ENCODE peak calls at places on chromosomes 3 and 15, in nine cellular contexts. One of them, this sample, is unnamed.

GRCh38 chr3:171333784-171334464 is 126.3 kb downstream of the TNIK start:
- DNase-seq in breast epithelium: no peak
- DNase-seq in HCT116: no peak
- DNase-seq in adrenal gland: no peak
- DNase-seq in body of pancreas: peak
- DNase-seq in heart left ventricle: no peak
- DNase-seq in psoas muscle: no peak
- DNase-seq in heart right ventricle: no peak
- DNase-seq in foreskin fibroblast: no peak
- DNase-seq in this sample: no peak

GRCh38 chr15:65332662-65333440 is 28.4 kb downstream of the RNU5B-1 start:
- DNase-seq in psoas muscle: no peak
- DNase-seq in body of pancreas: no peak
- DNase-seq in HCT116: no peak
- DNase-seq in foreskin fibroblast: no peak
- DNase-seq in heart left ventricle: no peak
- DNase-seq in breast epithelium: no peak
- DNase-seq in heart right ventricle: no peak
- DNase-seq in adrenal gland: no peak
- DNase-seq in this sample: no peak

GRCh38 chr3:125382323-125382722 is 7.2 kb upstream of the ZNF148 start:
- DNase-seq in heart left ventricle: no peak
- DNase-seq in HCT116: no peak
- DNase-seq in body of pancreas: no peak
- DNase-seq in psoas muscle: no peak
- DNase-seq in adrenal gland: no peak
- DNase-seq in heart right ventricle: no peak
- DNase-seq in breast epithelium: no peak
- DNase-seq in foreskin fibroblast: no peak
- DNase-seq in this sample: no peak

GRCh38 chr15:32867313-32867626 is 149.5 kb downstream of the GREM1 start:
- DNase-seq in adrenal gland: no peak
- DNase-seq in psoas muscle: no peak
- DNase-seq in heart right ventricle: no peak
- DNase-seq in body of pancreas: no peak
- DNase-seq in foreskin fibroblast: peak
- DNase-seq in HCT116: peak
- DNase-seq in breast epithelium: no peak
- DNase-seq in heart left ventricle: no peak
- DNase-seq in this sample: peak

GRCh38 chr3:160784853-160785252 is 28.8 kb downstream of the PPM1L start:
- DNase-seq in adrenal gland: no peak
- DNase-seq in body of pancreas: no peak
- DNase-seq in breast epithelium: no peak
- DNase-seq in foreskin fibroblast: no peak
- DNase-seq in HCT116: peak
- DNase-seq in heart right ventricle: no peak
- DNase-seq in psoas muscle: no peak
- DNase-seq in heart left ventricle: no peak
- DNase-seq in this sample: no peak

GRCh38 chr3:156803949-156804741 is 22.0 kb upstream of the LEKR1 start:
- DNase-seq in adrenal gland: no peak
- DNase-seq in heart right ventricle: no peak
- DNase-seq in body of pancreas: no peak
- DNase-seq in heart left ventricle: no peak
- DNase-seq in breast epithelium: no peak
- DNase-seq in psoas muscle: no peak
- DNase-seq in HCT116: no peak
- DNase-seq in foreskin fibroblast: no peak
- DNase-seq in this sample: no peak

GRCh38 chr3:45906681-45907220 is 20.4 kb downstream of the CCR9 start:
- DNase-seq in heart right ventricle: no peak
- DNase-seq in HCT116: no peak
- DNase-seq in body of pancreas: no peak
- DNase-seq in adrenal gland: no peak
- DNase-seq in foreskin fibroblast: peak
- DNase-seq in breast epithelium: no peak
- DNase-seq in heart left ventricle: no peak
- DNase-seq in psoas muscle: peak
- DNase-seq in this sample: peak

GRCh38 chr3:70771426-70772147 is 459.1 kb upstream of the MDFIC2 start:
- DNase-seq in breast epithelium: no peak
- DNase-seq in HCT116: no peak
- DNase-seq in heart right ventricle: no peak
- DNase-seq in body of pancreas: no peak
- DNase-seq in psoas muscle: no peak
- DNase-seq in foreskin fibroblast: no peak
- DNase-seq in heart left ventricle: no peak
- DNase-seq in adrenal gland: no peak
- DNase-seq in this sample: peak

GRCh38 chr3:152272771-152273242 is 4.1 kb downstream of the MBNL1 start:
- DNase-seq in heart left ventricle: no peak
- DNase-seq in adrenal gland: no peak
- DNase-seq in heart right ventricle: no peak
- DNase-seq in HCT116: no peak
- DNase-seq in psoas muscle: no peak
- DNase-seq in breast epithelium: no peak
- DNase-seq in body of pancreas: no peak
- DNase-seq in foreskin fibroblast: peak
- DNase-seq in this sample: peak

GRCh38 chr3:43059456-43059855 is 46.4 kb downstream of the POMGNT2 start:
- DNase-seq in adrenal gland: no peak
- DNase-seq in breast epithelium: no peak
- DNase-seq in heart right ventricle: no peak
- DNase-seq in heart left ventricle: no peak
- DNase-seq in foreskin fibroblast: no peak
- DNase-seq in body of pancreas: no peak
- DNase-seq in HCT116: no peak
- DNase-seq in psoas muscle: no peak
- DNase-seq in this sample: no peak

GRCh38 chr3:25035511-25035910 is 392.6 kb upstream of the RARB start:
- DNase-seq in HCT116: no peak
- DNase-seq in body of pancreas: no peak
- DNase-seq in breast epithelium: no peak
- DNase-seq in heart right ventricle: no peak
- DNase-seq in psoas muscle: no peak
- DNase-seq in foreskin fibroblast: no peak
- DNase-seq in heart left ventricle: no peak
- DNase-seq in adrenal gland: no peak
- DNase-seq in this sample: peak

GRCh38 chr3:119292666-119293065 is 1.5 kb upstream of the ARHGAP31 start:
- DNase-seq in adrenal gland: no peak
- DNase-seq in heart right ventricle: no peak
- DNase-seq in foreskin fibroblast: no peak
- DNase-seq in heart left ventricle: no peak
- DNase-seq in HCT116: no peak
- DNase-seq in body of pancreas: no peak
- DNase-seq in breast epithelium: no peak
- DNase-seq in psoas muscle: no peak
- DNase-seq in this sample: no peak

GRCh38 chr3:66482005-66482404 is 18.8 kb downstream of the LRIG1 start:
- DNase-seq in HCT116: no peak
- DNase-seq in heart left ventricle: no peak
- DNase-seq in heart right ventricle: no peak
- DNase-seq in foreskin fibroblast: no peak
- DNase-seq in adrenal gland: no peak
- DNase-seq in breast epithelium: no peak
- DNase-seq in psoas muscle: no peak
- DNase-seq in body of pancreas: peak
- DNase-seq in this sample: no peak

GRCh38 chr3:115401298-115401697 is 222.0 kb upstream of the GAP43 start:
- DNase-seq in heart left ventricle: no peak
- DNase-seq in body of pancreas: no peak
- DNase-seq in heart right ventricle: no peak
- DNase-seq in adrenal gland: peak
- DNase-seq in psoas muscle: no peak
- DNase-seq in breast epithelium: no peak
- DNase-seq in foreskin fibroblast: peak
- DNase-seq in HCT116: no peak
- DNase-seq in this sample: peak

GRCh38 chr3:149989307-149989706 is 18.6 kb upstream of the PFN2 start:
- DNase-seq in heart left ventricle: no peak
- DNase-seq in psoas muscle: no peak
- DNase-seq in breast epithelium: no peak
- DNase-seq in body of pancreas: no peak
- DNase-seq in adrenal gland: no peak
- DNase-seq in heart right ventricle: no peak
- DNase-seq in HCT116: no peak
- DNase-seq in foreskin fibroblast: no peak
- DNase-seq in this sample: no peak

GRCh38 chr15:101043011-101043410 is 123.9 kb downstream of the LRRK1 start:
- DNase-seq in HCT116: no peak
- DNase-seq in heart left ventricle: no peak
- DNase-seq in breast epithelium: no peak
- DNase-seq in psoas muscle: no peak
- DNase-seq in heart right ventricle: no peak
- DNase-seq in foreskin fibroblast: no peak
- DNase-seq in adrenal gland: no peak
- DNase-seq in body of pancreas: no peak
- DNase-seq in this sample: no peak

GRCh38 chr3:11206316-11206715 is 52.0 kb downstream of the HRH1 start:
- DNase-seq in heart left ventricle: no peak
- DNase-seq in breast epithelium: no peak
- DNase-seq in adrenal gland: no peak
- DNase-seq in psoas muscle: no peak
- DNase-seq in foreskin fibroblast: no peak
- DNase-seq in heart right ventricle: no peak
- DNase-seq in body of pancreas: no peak
- DNase-seq in HCT116: no peak
- DNase-seq in this sample: no peak

GRCh38 chr3:18445421-18446066 is 20.4 kb upstream of the SATB1 start:
- DNase-seq in adrenal gland: no peak
- DNase-seq in heart right ventricle: no peak
- DNase-seq in foreskin fibroblast: no peak
- DNase-seq in heart left ventricle: no peak
- DNase-seq in HCT116: no peak
- DNase-seq in body of pancreas: peak
- DNase-seq in psoas muscle: no peak
- DNase-seq in breast epithelium: no peak
- DNase-seq in this sample: no peak

GRCh38 chr3:46477145-46477544 is 12.4 kb upstream of the LTF start:
- DNase-seq in heart right ventricle: no peak
- DNase-seq in breast epithelium: no peak
- DNase-seq in heart left ventricle: no peak
- DNase-seq in psoas muscle: no peak
- DNase-seq in foreskin fibroblast: no peak
- DNase-seq in adrenal gland: no peak
- DNase-seq in body of pancreas: no peak
- DNase-seq in HCT116: no peak
- DNase-seq in this sample: no peak

GRCh38 chr3:23035927-23036640 is 167.0 kb upstream of the UBE2E2 start:
- DNase-seq in HCT116: no peak
- DNase-seq in adrenal gland: no peak
- DNase-seq in breast epithelium: no peak
- DNase-seq in foreskin fibroblast: no peak
- DNase-seq in heart right ventricle: no peak
- DNase-seq in psoas muscle: no peak
- DNase-seq in body of pancreas: no peak
- DNase-seq in heart left ventricle: no peak
- DNase-seq in this sample: no peak

GRCh38 chr3:23041918-23042696 is 161.0 kb upstream of the UBE2E2 start:
- DNase-seq in breast epithelium: no peak
- DNase-seq in adrenal gland: no peak
- DNase-seq in heart right ventricle: no peak
- DNase-seq in HCT116: peak
- DNase-seq in heart left ventricle: peak
- DNase-seq in foreskin fibroblast: no peak
- DNase-seq in body of pancreas: no peak
- DNase-seq in psoas muscle: no peak
- DNase-seq in this sample: peak

GRCh38 chr3:23036728-23037127 is 166.4 kb upstream of the UBE2E2 start:
- DNase-seq in foreskin fibroblast: no peak
- DNase-seq in heart right ventricle: no peak
- DNase-seq in adrenal gland: no peak
- DNase-seq in HCT116: no peak
- DNase-seq in body of pancreas: no peak
- DNase-seq in breast epithelium: no peak
- DNase-seq in psoas muscle: no peak
- DNase-seq in heart left ventricle: no peak
- DNase-seq in this sample: peak
- H3K4me3 ChIP-seq in foreskin fibroblast: no peak
- H3K4me3 ChIP-seq in heart right ventricle: no peak
- H3K4me3 ChIP-seq in adrenal gland: no peak
- H3K4me3 ChIP-seq in HCT116: no peak
- H3K4me3 ChIP-seq in body of pancreas: no peak
- H3K4me3 ChIP-seq in breast epithelium: no peak
- H3K4me3 ChIP-seq in psoas muscle: no peak
- H3K4me3 ChIP-seq in heart left ventricle: no peak
- H3K4me3 ChIP-seq in this sample: no peak

GRCh38 chr3:131795382-131796085 is 239.3 kb downstream of the CPNE4 start:
- DNase-seq in heart left ventricle: no peak
- DNase-seq in foreskin fibroblast: no peak
- DNase-seq in adrenal gland: peak
- DNase-seq in body of pancreas: peak
- DNase-seq in heart right ventricle: no peak
- DNase-seq in breast epithelium: no peak
- DNase-seq in HCT116: no peak
- DNase-seq in psoas muscle: no peak
- DNase-seq in this sample: peak
- TF ChIP-seq CTCF in heart left ventricle: no peak
- TF ChIP-seq CTCF in foreskin fibroblast: no peak
- TF ChIP-seq CTCF in adrenal gland: no peak
- TF ChIP-seq CTCF in body of pancreas: no peak
- TF ChIP-seq CTCF in heart right ventricle: no peak
- TF ChIP-seq CTCF in breast epithelium: no peak
- TF ChIP-seq CTCF in HCT116: no peak
- TF ChIP-seq CTCF in psoas muscle: no peak
- TF ChIP-seq CTCF in this sample: no peak

GRCh38 chr3:52025453-52025852 is 29.8 kb upstream of the RPL29 start:
- DNase-seq in adrenal gland: no peak
- DNase-seq in psoas muscle: peak
- DNase-seq in breast epithelium: no peak
- DNase-seq in heart left ventricle: no peak
- DNase-seq in heart right ventricle: no peak
- DNase-seq in HCT116: no peak
- DNase-seq in foreskin fibroblast: no peak
- DNase-seq in body of pancreas: no peak
- DNase-seq in this sample: no peak
- H3K4me3 ChIP-seq in adrenal gland: no peak
- H3K4me3 ChIP-seq in psoas muscle: peak
- H3K4me3 ChIP-seq in breast epithelium: no peak
- H3K4me3 ChIP-seq in heart left ventricle: no peak
- H3K4me3 ChIP-seq in heart right ventricle: no peak
- H3K4me3 ChIP-seq in HCT116: no peak
- H3K4me3 ChIP-seq in foreskin fibroblast: no peak
- H3K4me3 ChIP-seq in body of pancreas: no peak
- H3K4me3 ChIP-seq in this sample: no peak

DNA sequence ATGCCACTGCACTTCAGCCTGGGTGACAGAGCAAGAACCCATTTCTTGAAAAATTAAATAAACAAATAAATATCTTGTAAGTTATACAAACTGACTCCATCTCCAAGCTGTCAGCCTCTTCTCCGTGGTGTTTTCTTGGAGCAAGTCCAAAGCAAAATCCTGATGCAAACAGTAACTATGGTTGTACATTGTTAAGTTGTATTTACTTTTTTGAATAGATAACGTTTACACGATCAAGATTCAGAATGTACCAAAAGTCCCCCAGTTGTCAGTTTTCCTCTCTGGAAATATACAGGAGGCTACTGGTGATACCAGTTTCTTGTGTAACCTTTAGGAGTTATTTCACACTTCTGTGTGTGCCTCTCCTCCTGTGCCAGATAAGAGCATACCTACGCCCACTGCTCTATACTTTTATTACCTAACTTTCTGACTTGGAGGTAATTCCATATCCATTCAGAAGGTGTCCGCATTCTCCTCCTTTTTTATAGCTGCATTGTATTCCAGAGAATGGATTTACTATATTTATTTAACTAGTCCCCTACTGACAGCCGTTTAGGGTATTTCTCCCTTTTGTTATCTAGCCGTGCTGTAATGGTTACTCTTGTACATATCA is 14.2 kb downstream of the CMTM7 start:
- DNase-seq in psoas muscle: no peak
- DNase-seq in heart left ventricle: no peak
- DNase-seq in body of pancreas: no peak
- DNase-seq in HCT116: no peak
- DNase-seq in heart right ventricle: no peak
- DNase-seq in foreskin fibroblast: no peak
- DNase-seq in breast epithelium: no peak
- DNase-seq in adrenal gland: no peak
- DNase-seq in this sample: peak
- TF ChIP-seq CTCF in psoas muscle: no peak
- TF ChIP-seq CTCF in heart left ventricle: no peak
- TF ChIP-seq CTCF in body of pancreas: no peak
- TF ChIP-seq CTCF in HCT116: no peak
- TF ChIP-seq CTCF in heart right ventricle: no peak
- TF ChIP-seq CTCF in foreskin fibroblast: no peak
- TF ChIP-seq CTCF in breast epithelium: no peak
- TF ChIP-seq CTCF in adrenal gland: no peak
- TF ChIP-seq CTCF in this sample: no peak

This sample was measured in choroid plexus epithelial cell.